ENCODE peak calls at places on chromosomes 7 and 10, in nine cellular contexts. R is activated effector memory CD4-positive, alpha-beta T cell treated with anti-CD3 and anti-CD28 coated beads, Interleukin-2, amount 50 U/mL, for 16 hours; H is skeletal muscle cell; M is fibroblast of gingiva; U is A549; E is small intestine; B is stimulated activated CD4-positive, alpha-beta T cell treated with anti-CD3 and anti-CD28 coated beads, Interleukin-1b, Interleukin-23, amount 100 ng/mL, for 1 hour; N is mammary epithelial cell; A is anterior cingulate cortex. J is an unnamed sample.

GRCh38 chr7:139699640-139700504 is 77.9 kb downstream of the HIPK2 start:
- DNase-seq in M (no peak), A (no peak), N (no peak), E (no peak), U (no peak), B (no peak), H (no peak), R (peak), J (no peak)

GRCh38 chr7:157615101-157615817 is 278.5 kb downstream of the DNAJB6 start:
- DNase-seq in E (no peak), U (no peak), R (peak), M (no peak), H (no peak), B (no peak), A (peak), N (no peak), J (no peak)

GRCh38 chr7:80014507-80014906 is 120.1 kb upstream of the GNAI1 start:
- DNase-seq in R (no peak), B (no peak), H (peak), N (peak), M (peak), A (no peak), U (no peak), E (no peak), J (no peak)

GRCh38 chr10:100656479-100656878 is 88.9 kb upstream of the PAX2 start:
- DNase-seq in M (no peak), B (no peak), A (no peak), R (no peak), U (peak), H (no peak), N (peak), E (no peak), J (no peak)

GRCh38 chr10:48649349-48649944 is 35.2 kb upstream of the WDFY4 start:
- DNase-seq in R (no peak), U (no peak), H (no peak), N (no peak), A (no peak), E (no peak), B (no peak), M (no peak), J (no peak)

GRCh38 chr10:124157286-124157685 is 63.9 kb upstream of the CHST15 start:
- DNase-seq in H (no peak), N (no peak), E (no peak), M (peak), A (no peak), R (no peak), B (no peak), U (no peak), J (no peak)

GRCh38 chr7:70614237-70614984 is 517.5 kb upstream of the GALNT17 start:
- DNase-seq in N (peak), B (no peak), E (peak), U (no peak), H (peak), M (peak), R (no peak), A (peak), J (peak)

GRCh38 chr10:110704070-110704469 is 59.9 kb downstream of the RBM20 start:
- DNase-seq in M (no peak), A (no peak), N (no peak), E (no peak), B (no peak), U (no peak), H (no peak), R (no peak), J (no peak)

GRCh38 chr7:1257221-1257620 is 24.5 kb downstream of the UNCX start:
- DNase-seq in M (no peak), A (no peak), H (no peak), B (no peak), E (no peak), U (no peak), N (no peak), R (no peak), J (no peak)

GRCh38 chr7:83486957-83487356 is 162.0 kb downstream of the SEMA3E start:
- DNase-seq in U (no peak), M (no peak), E (no peak), N (peak), B (no peak), A (no peak), R (no peak), H (no peak), J (no peak)

GRCh38 chr7:138387755-138388475 is 72.1 kb upstream of the TRIM24 start:
- DNase-seq in H (no peak), U (no peak), B (no peak), R (no peak), M (no peak), A (no peak), N (peak), E (peak), J (no peak)

GRCh38 chr7:55432937-55433784 is 68.0 kb downstream of the LANCL2 start:
- DNase-seq in E (peak), N (peak), U (peak), B (no peak), A (no peak), R (no peak), M (peak), H (no peak), J (no peak)

GRCh38 chr10:108544500-108545120 is 1378.7 kb downstream of the XPNPEP1 start:
- DNase-seq in R (no peak), M (peak), E (peak), A (peak), B (no peak), U (peak), H (no peak), N (peak), J (peak)

GRCh38 chr7:26091933-26092332 is 60.1 kb upstream of the NFE2L3 start:
- DNase-seq in M (no peak), R (no peak), N (peak), B (no peak), H (no peak), A (no peak), U (peak), E (no peak), J (no peak)

GRCh38 chr10:115948415-115948814 is 324.6 kb downstream of the GFRA1 start:
- DNase-seq in M (peak), B (no peak), U (no peak), E (no peak), R (no peak), A (no peak), N (no peak), H (no peak), J (no peak)

GRCh38 chr10:102511562-102512274 is 7.9 kb downstream of the SUFU start:
- DNase-seq in H (no peak), B (no peak), E (no peak), M (no peak), R (peak), U (no peak), A (no peak), N (no peak), J (no peak)

GRCh38 chr10:75654777-75655176 is 223.4 kb downstream of the LRMDA start:
- DNase-seq in E (no peak), M (peak), U (no peak), A (no peak), H (no peak), N (no peak), R (no peak), B (no peak), J (no peak)

GRCh38 chr7:92013611-92014010 is 72.9 kb downstream of the AKAP9 start:
- DNase-seq in B (no peak), H (no peak), E (no peak), A (no peak), M (no peak), R (no peak), N (no peak), U (no peak), J (no peak)

GRCh38 chr10:119602241-119603095 is 5.7 kb upstream of the TIAL1 start:
- DNase-seq in M (no peak), N (peak), A (no peak), H (no peak), R (peak), U (peak), E (peak), B (no peak), J (peak)

GRCh38 chr10:70617798-70618568 is 15.4 kb upstream of the PRF1 start:
- DNase-seq in M (no peak), A (no peak), E (no peak), H (no peak), U (no peak), N (peak), R (no peak), B (no peak), J (no peak)

GRCh38 chr10:60846173-60846572 is 67.9 kb downstream of the CDK1 start:
- DNase-seq in M (peak), E (no peak), N (peak), A (no peak), R (no peak), B (no peak), U (no peak), H (no peak), J (no peak)

GRCh38 chr7:12054830-12055229 is 156.3 kb upstream of the TMEM106B start:
- DNase-seq in M (no peak), U (no peak), A (no peak), E (no peak), B (no peak), R (no peak), H (no peak), N (no peak), J (no peak)

GRCh38 chr10:43155716-43156115 is 17.5 kb downstream of the CSGALNACT2 start:
- DNase-seq in B (no peak), R (no peak), N (no peak), H (no peak), E (no peak), M (no peak), U (no peak), A (no peak), J (no peak)

GRCh38 chr7:92767427-92767826 is 68.9 kb downstream of the CDK6 start:
- DNase-seq in H (no peak), A (no peak), U (no peak), N (peak), R (no peak), E (no peak), M (no peak), B (no peak), J (no peak)

GRCh38 chr7:49848211-49848841 is 74.9 kb downstream of the VWC2 start:
- DNase-seq in A (no peak), M (no peak), R (no peak), U (no peak), B (no peak), N (peak), H (no peak), E (no peak), J (no peak)

GRCh38 chr7:38846280-38846679 is 62.7 kb downstream of the VPS41 start:
- DNase-seq in E (no peak), M (peak), R (no peak), B (no peak), N (no peak), U (peak), A (no peak), H (no peak), J (no peak)

GRCh38 chr10:104254493-104255243 is at the start of gene GSTO1:
- DNase-seq in U (peak), R (peak), A (no peak), B (no peak), M (peak), H (no peak), N (peak), E (peak), J (peak)